ENCODE peak calls at places on chromosome 2, in eight cellular contexts. S is skeletal muscle cell, N is small intestine, Z is fibroblast of lung, U is tibial artery, Q is astrocyte of the spinal cord, G is stomach, R is fibroblast of pulmonary artery. B is an unnamed sample.

GRCh38 chr2:170610615-170611014 is 104.5 kb upstream of the SP5 start:
- DNase-seq in S (no peak), N (no peak), U (no peak), R (no peak), Q (no peak), Z (no peak), G (no peak), B (no peak)

GRCh38 chr2:119678021-119678656 is 862 bp upstream of the TMEM177 start:
- DNase-seq in G (peak; percentile 54), N (peak; percentile 88), U (no peak), S (no peak), Q (no peak), R (no peak), Z (no peak), B (no peak)

GRCh38 chr2:42978175-42978886 is 185.9 kb upstream of the HAAO start:
- DNase-seq in S (no peak), Q (no peak), N (no peak), U (peak; percentile 64), Z (no peak), G (no peak), R (no peak), B (no peak)

GRCh38 chr2:96404446-96405373 is 69.1 kb downstream of the NCAPH start:
- DNase-seq in S (no peak), R (no peak), Q (no peak), G (peak; percentile 74), Z (no peak), U (no peak), N (peak; percentile 54), B (no peak)

GRCh38 chr2:113080134-113080533 is 12.4 kb downstream of the IL1F10 start:
- DNase-seq in Z (peak; percentile 10), N (peak; percentile 39), G (peak; percentile 62), Q (peak; percentile 12), S (no peak), R (peak; percentile 28), U (no peak), B (no peak)

GRCh38 chr2:230762317-230762896 is 49.8 kb downstream of the CAB39 start:
- DNase-seq in G (no peak), S (no peak), Z (no peak), N (peak; percentile 20), Q (no peak), R (no peak), U (no peak), B (peak; percentile 9)

GRCh38 chr2:177169810-177170514 is 42.6 kb upstream of the HNRNPA3 start:
- DNase-seq in N (no peak), S (no peak), Q (no peak), U (no peak), R (no peak), G (no peak), Z (no peak), B (no peak)

GRCh38 chr2:1538663-1539062 is 125.4 kb downstream of the TPO start:
- DNase-seq in S (no peak), R (peak; percentile 13), U (no peak), G (no peak), N (no peak), Z (peak; percentile 15), Q (peak; percentile 22), B (peak; percentile 94)

GRCh38 chr2:207955456-207955855 is 69.9 kb downstream of the PLEKHM3 start:
- DNase-seq in Q (no peak), S (no peak), N (no peak), U (no peak), R (no peak), G (no peak), Z (no peak), B (no peak)

GRCh38 chr2:240184198-240184590 is 43.7 kb upstream of the OTOS start:
- DNase-seq in Z (no peak), R (no peak), S (no peak), U (peak; percentile 43), N (no peak), Q (no peak), G (no peak), B (no peak)
- H3K4me3 ChIP-seq in Z (no peak overlapping the region), R (no peak overlapping the region), S (no peak overlapping the region), U (no peak overlapping the region), N (no peak overlapping the region), Q (no peak overlapping the region), G (no peak overlapping the region), B (no peak overlapping the region)

GRCh38 chr2:161416633-161417427 is 733 bp downstream of the TBR1 start:
- DNase-seq in S (no peak), Q (no peak), N (no peak), Z (no peak), R (no peak), U (no peak), G (no peak), B (no peak)

GRCh38 chr2:161419338-161419965 is 3.4 kb downstream of the TBR1 start:
- DNase-seq in U (no peak), N (no peak), Z (no peak), G (no peak), R (no peak), S (no peak), Q (no peak), B (no peak)

GRCh38 chr2:161418715-161419337 is 2.7 kb downstream of the TBR1 start:
- DNase-seq in U (no peak), Q (peak; percentile 12), N (no peak), G (no peak), S (no peak), R (no peak), Z (peak; percentile 19), B (no peak)

GRCh38 chr2:161417428-161418274 is 1.6 kb downstream of the TBR1 start:
- DNase-seq in N (no peak), Z (no peak), Q (no peak), U (no peak), R (no peak), S (no peak), G (no peak), B (no peak)

GRCh38 chr2:161418275-161418714 is 2.2 kb downstream of the TBR1 start:
- DNase-seq in U (no peak), S (no peak), Q (peak; percentile 13), Z (no peak), G (no peak), R (no peak), N (no peak), B (no peak)
- H3K4me3 ChIP-seq in U (peak overlapping the region; percentile 17), S (peak overlapping the region; percentile 25), Q (no peak overlapping the region), Z (peak overlapping the region; percentile 4), G (peak overlapping the region; percentile 20), R (no peak overlapping the region), N (no peak overlapping the region), B (no peak overlapping the region)

DNA sequence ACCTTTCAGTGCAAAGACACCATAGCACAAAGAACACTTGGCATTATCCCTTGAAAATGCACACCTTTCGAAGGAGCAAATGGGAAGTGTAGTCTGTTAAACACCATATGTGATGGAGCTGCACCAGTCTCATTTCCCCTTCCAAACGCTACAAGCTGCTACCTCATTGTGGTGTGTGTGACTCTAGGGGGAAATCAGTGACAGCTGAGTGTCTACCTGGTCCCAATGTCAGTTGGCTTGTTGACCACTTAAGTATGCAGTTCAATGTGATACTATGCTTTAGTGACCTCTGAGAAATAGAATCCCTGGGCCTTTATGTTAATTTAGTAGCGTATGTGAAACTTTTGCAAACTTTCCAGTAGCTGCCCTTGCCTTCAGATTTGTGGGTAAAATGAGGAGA is 551.8 kb downstream of the ARHGAP15 start:
- DNase-seq in G (no peak), R (no peak), Z (no peak), U (no peak), N (no peak), Q (no peak), S (no peak), B (no peak)
- H3K4me3 ChIP-seq in G (no peak overlapping the region), R (no peak overlapping the region), Z (no peak overlapping the region), U (no peak overlapping the region), N (no peak overlapping the region), Q (no peak overlapping the region), S (no peak overlapping the region), B (no peak overlapping the region)

GRCh38 chr2:234142530-234142929 is 92.0 kb downstream of the SPP2 start:
- DNase-seq in Q (peak; percentile 25), N (no peak), U (no peak), Z (peak; percentile 72), S (no peak), G (no peak), R (no peak), B (no peak)
- H3K4me3 ChIP-seq in Q (no peak overlapping the region), N (no peak overlapping the region), U (no peak overlapping the region), Z (no peak overlapping the region), S (no peak overlapping the region), G (no peak overlapping the region), R (no peak overlapping the region), B (no peak overlapping the region)

GRCh38 chr2:109615637-109616144 is 1.5 kb downstream of the SOWAHC start:
- DNase-seq in G (no peak), Z (no peak), N (peak; percentile 52), S (no peak), Q (no peak), U (no peak), R (no peak), B (no peak)
- H3K4me3 ChIP-seq in G (peak overlapping the region; percentile 70), Z (peak overlapping the region; percentile 64), N (peak overlapping the region; percentile 81), S (peak overlapping the region; percentile 72), Q (peak overlapping the region; percentile 47), U (peak overlapping the region; percentile 82), R (peak overlapping the region; percentile 55), B (no peak overlapping the region)

GRCh38 chr2:30272286-30272685 is 41.0 kb downstream of the LBH start:
- DNase-seq in Z (no peak), U (no peak), G (no peak), Q (no peak), S (no peak), N (no peak), R (no peak), B (no peak)

GRCh38 chr2:30271300-30271699 is 40.0 kb downstream of the LBH start:
- DNase-seq in G (no peak), N (no peak), Q (no peak), Z (no peak), R (no peak), S (no peak), U (no peak), B (no peak)

GRCh38 chr2:30272761-30273573 is 41.6 kb downstream of the LBH start:
- DNase-seq in S (no peak), R (peak; percentile 63), N (peak; percentile 59), Q (peak; percentile 62), G (no peak), Z (peak; percentile 89), U (no peak), B (no peak)

GRCh38 chr2:30275256-30275655 is 43.9 kb downstream of the LBH start:
- DNase-seq in U (no peak), G (no peak), Z (no peak), Q (no peak), N (no peak), R (no peak), S (no peak), B (no peak)

GRCh38 chr2:30273574-30273929 is 42.2 kb downstream of the LBH start:
- DNase-seq in U (no peak), Q (no peak), N (no peak), S (no peak), Z (no peak), G (no peak), R (no peak), B (no peak)
- H3K4me3 ChIP-seq in U (no peak overlapping the region), Q (no peak overlapping the region), N (no peak overlapping the region), S (no peak overlapping the region), Z (no peak overlapping the region), G (no peak overlapping the region), R (no peak overlapping the region), B (no peak overlapping the region)

DNA sequence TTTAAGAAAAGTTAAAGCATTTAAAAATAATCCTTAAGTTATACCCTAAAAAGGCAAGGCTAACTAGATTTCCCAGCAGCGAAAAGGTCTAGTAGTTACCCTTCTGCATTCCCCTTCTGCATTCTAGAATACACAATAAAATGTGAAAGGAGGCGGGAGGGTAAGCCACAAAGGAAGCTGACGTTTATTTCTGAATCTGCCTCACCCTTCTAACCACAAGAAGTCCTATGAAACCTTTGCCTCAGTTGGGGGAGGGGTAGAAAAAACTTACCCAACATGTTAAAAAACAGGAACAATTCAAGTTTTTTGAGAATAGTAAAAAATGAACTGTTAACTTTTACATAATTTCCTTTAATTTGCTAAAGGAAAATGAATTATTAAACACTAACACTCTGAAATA is 11.3 kb downstream of the STK17B start:
- DNase-seq in U (no peak), S (peak; percentile 87), N (peak; percentile 62), G (no peak), Q (peak; percentile 96), R (peak; percentile 96), Z (peak; percentile 95), B (peak; percentile 92)
- H3K4me3 ChIP-seq in U (no peak overlapping the region), S (no peak overlapping the region), N (no peak overlapping the region), G (no peak overlapping the region), Q (no peak overlapping the region), R (no peak overlapping the region), Z (no peak overlapping the region), B (no peak overlapping the region)

B was measured in Jurkat, Clone E6-1.